ENCODE peak calls at places on chromosomes 11 and 22, in eight cellular contexts. O, J, V, X, P, I, W and K are unnamed samples.

GRCh38 chr11:23252426-23252825 is 392.2 kb upstream of the CCDC179 start:
- DNase-seq in O (no peak), J (no peak), V (no peak), X (no peak), P (no peak), I (peak), W (no peak), K (no peak)

GRCh38 chr22:26585104-26585790 is 4.7 kb downstream of the TPST2 start:
- DNase-seq in O (no peak), J (no peak), V (peak), X (peak), P (peak), I (peak), W (peak), K (peak)

GRCh38 chr11:2213384-2213842 is 41.8 kb upstream of the TH start:
- DNase-seq in O (no peak), J (no peak), V (no peak), X (no peak), P (no peak), I (no peak), W (peak), K (peak)

GRCh38 chr22:22079404-22080148 is 97.0 kb upstream of the TOP3B start:
- DNase-seq in O (no peak), J (no peak), V (no peak), X (no peak), P (no peak), I (no peak), W (no peak), K (no peak)

GRCh38 chr11:103109818-103110388 is 677 bp downstream of the DYNC2H1 start:
- DNase-seq in O (no peak), J (peak), V (no peak), X (peak), P (no peak), I (no peak), W (no peak), K (peak)

GRCh38 chr22:19610518-19611253 is 86.5 kb upstream of the CLDN5 start:
- DNase-seq in O (no peak), J (no peak), V (no peak), X (no peak), P (no peak), I (no peak), W (no peak), K (no peak)

GRCh38 chr11:134675983-134676382 is 263.9 kb upstream of the B3GAT1 start:
- DNase-seq in O (no peak), J (no peak), V (no peak), X (no peak), P (no peak), I (no peak), W (no peak), K (no peak)

GRCh38 chr11:125280646-125281045 is 116.1 kb downstream of the PKNOX2 start:
- DNase-seq in O (no peak), J (no peak), V (no peak), X (no peak), P (no peak), I (no peak), W (no peak), K (no peak)

GRCh38 chr22:48949375-48950149 is 878.1 kb downstream of the BRD1 start:
- DNase-seq in O (no peak), J (no peak), V (no peak), X (no peak), P (no peak), I (no peak), W (no peak), K (no peak)

GRCh38 chr22:40213478-40213877 is 35.8 kb downstream of the TNRC6B start:
- DNase-seq in O (no peak), J (no peak), V (no peak), X (no peak), P (no peak), I (no peak), W (no peak), K (peak)

GRCh38 chr22:21629262-21630149 is at the start of gene YDJC:
- DNase-seq in O (peak), J (peak), V (peak), X (peak), P (peak), I (peak), W (peak), K (peak)

GRCh38 chr22:39220897-39221850 is 23.6 kb downstream of the PDGFB start:
- DNase-seq in O (no peak), J (no peak), V (no peak), X (peak), P (no peak), I (peak), W (no peak), K (no peak)

GRCh38 chr22:35599364-35599763 is 17.8 kb downstream of the MB start:
- DNase-seq in O (no peak), J (no peak), V (no peak), X (no peak), P (no peak), I (no peak), W (no peak), K (no peak)

GRCh38 chr22:49582171-49582570 is 245.5 kb downstream of the BRD1 start:
- DNase-seq in O (peak), J (peak), V (no peak), X (no peak), P (no peak), I (no peak), W (no peak), K (no peak)

GRCh38 chr11:70002433-70002832 is 75.7 kb upstream of the ANO1 start:
- DNase-seq in O (no peak), J (no peak), V (no peak), X (no peak), P (no peak), I (no peak), W (no peak), K (no peak)

GRCh38 chr11:31246451-31247165 is 122.9 kb downstream of the DCDC1 start:
- DNase-seq in O (no peak), J (no peak), V (peak), X (peak), P (no peak), I (no peak), W (no peak), K (peak)

GRCh38 chr11:124511739-124512138 is 31.7 kb downstream of the OR8B12 start:
- DNase-seq in O (no peak), J (no peak), V (no peak), X (no peak), P (no peak), I (no peak), W (no peak), K (no peak)